ENCODE peak calls at places on chromosomes 11 and 22, in six cellular contexts. E is fibroblast of lung, G is sigmoid colon, S is adrenal gland, V is left lung, I is heart left ventricle. R is an unnamed sample.

GRCh38 chr11:110093407-110094297 is 460 bp downstream of the ZC3H12C start:
- DNase-seq in E (peak; percentile 80), G (peak; percentile 81), S (peak; percentile 60), V (peak; percentile 90), I (peak; percentile 63), R (no peak)

GRCh38 chr11:45924036-45924915 is 1.8 kb downstream of the LARGE2 start:
- DNase-seq in E (no peak), G (peak; percentile 57), S (no peak), V (peak; percentile 32), I (no peak), R (no peak)

GRCh38 chr22:43090130-43090789 is 1.1 kb upstream of the TTLL1 start:
- DNase-seq in E (peak; percentile 86), G (peak; percentile 72), S (peak; percentile 81), V (no peak), I (peak; percentile 59), R (peak; percentile 29)

GRCh38 chr11:79404325-79404724 is 36.5 kb downstream of the TENM4 start:
- DNase-seq in E (peak; percentile 76), G (no peak), S (peak; percentile 8), V (no peak), I (no peak), R (no peak)

GRCh38 chr11:12088047-12088481 is 22.3 kb upstream of the MICAL2 start:
- DNase-seq in E (peak; percentile 71), G (peak; percentile 77), S (no peak), V (no peak), I (peak; percentile 72), R (no peak)

GRCh38 chr11:86695391-86695790 is 23.0 kb upstream of the ME3 start:
- DNase-seq in E (no peak), G (no peak), S (no peak), V (no peak), I (no peak), R (no peak)

GRCh38 chr22:37818397-37819099 is 4.6 kb upstream of the GALR3 start:
- DNase-seq in E (peak; percentile 51), G (peak; percentile 83), S (peak; percentile 75), V (peak; percentile 92), I (peak; percentile 71), R (peak; percentile 52)

GRCh38 chr22:45211435-45211834 is 29.3 kb downstream of the KIAA0930 start:
- DNase-seq in E (no peak), G (no peak), S (peak; percentile 60), V (no peak), I (no peak), R (no peak)

GRCh38 chr22:46088541-46089311 is 61.6 kb upstream of the PPARA start:
- DNase-seq in E (peak; percentile 72), G (peak; percentile 83), S (peak; percentile 66), V (peak; percentile 82), I (peak; percentile 66), R (no peak)

GRCh38 chr11:122723576-122723975 is 68.1 kb downstream of the UBASH3B start:
- DNase-seq in E (no peak), G (peak; percentile 30), S (no peak), V (no peak), I (no peak), R (no peak)

GRCh38 chr11:76291576-76292526 is 85.5 kb upstream of the WNT11 start:
- DNase-seq in E (no peak), G (no peak), S (no peak), V (peak; percentile 43), I (no peak), R (no peak)

GRCh38 chr11:116506446-116506845 is 266.3 kb downstream of the BUD13 start:
- DNase-seq in E (no peak), G (no peak), S (no peak), V (no peak), I (no peak), R (no peak)

GRCh38 chr22:50261615-50262459 is at the start of gene MAPK12:
- DNase-seq in E (no peak), G (no peak), S (no peak), V (no peak), I (no peak), R (no peak)

GRCh38 chr11:129728571-129728970 is 87.1 kb upstream of the TMEM45B start:
- DNase-seq in E (no peak), G (no peak), S (no peak), V (no peak), I (no peak), R (no peak)

GRCh38 chr11:111978028-111978771 is 41.1 kb downstream of the DIXDC1 start:
- DNase-seq in E (peak; percentile 75), G (peak; percentile 90), S (peak; percentile 81), V (no peak), I (peak; percentile 43), R (no peak)

GRCh38 chr22:27771637-27772369 is 29.8 kb downstream of the MN1 start:
- DNase-seq in E (no peak), G (no peak), S (no peak), V (no peak), I (no peak), R (no peak)

GRCh38 chr22:27775087-27775697 is 26.4 kb downstream of the MN1 start:
- DNase-seq in E (no peak), G (no peak), S (no peak), V (no peak), I (no peak), R (no peak)

GRCh38 chr22:27772370-27773235 is 29.0 kb downstream of the MN1 start:
- DNase-seq in E (no peak), G (no peak), S (no peak), V (no peak), I (no peak), R (no peak)

GRCh38 chr22:27774200-27774599 is 27.4 kb downstream of the MN1 start:
- DNase-seq in E (no peak), G (no peak), S (no peak), V (no peak), I (no peak), R (no peak)

DNA sequence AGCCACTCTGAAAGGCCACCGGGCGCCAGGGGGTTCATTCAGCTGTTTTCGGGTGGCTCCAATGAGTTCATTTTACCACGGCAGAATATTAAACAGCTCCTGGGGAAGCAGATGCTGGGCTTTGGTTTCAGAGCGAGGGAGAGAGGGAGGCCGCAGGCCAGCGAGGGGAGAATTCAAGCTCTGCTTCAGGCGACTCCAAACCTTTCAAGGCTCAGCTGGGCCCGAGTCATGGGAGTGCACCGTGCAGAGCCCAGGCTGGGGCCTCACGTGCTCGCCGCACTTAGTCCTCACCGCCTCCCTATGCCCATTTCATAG is 28.4 kb downstream of the MN1 start:
- DNase-seq in E (no peak), G (no peak), S (no peak), V (no peak), I (no peak), R (no peak)
- H3K27me3 ChIP-seq in E (no peaks in the 10 kb centered on the region), G (no peaks in the 10 kb centered on the region), S (no peaks in the 10 kb centered on the region), V (peaks cover 19% of the 10 kb centered on the region), I (no peaks in the 10 kb centered on the region), R (no peaks in the 10 kb centered on the region)

DNA sequence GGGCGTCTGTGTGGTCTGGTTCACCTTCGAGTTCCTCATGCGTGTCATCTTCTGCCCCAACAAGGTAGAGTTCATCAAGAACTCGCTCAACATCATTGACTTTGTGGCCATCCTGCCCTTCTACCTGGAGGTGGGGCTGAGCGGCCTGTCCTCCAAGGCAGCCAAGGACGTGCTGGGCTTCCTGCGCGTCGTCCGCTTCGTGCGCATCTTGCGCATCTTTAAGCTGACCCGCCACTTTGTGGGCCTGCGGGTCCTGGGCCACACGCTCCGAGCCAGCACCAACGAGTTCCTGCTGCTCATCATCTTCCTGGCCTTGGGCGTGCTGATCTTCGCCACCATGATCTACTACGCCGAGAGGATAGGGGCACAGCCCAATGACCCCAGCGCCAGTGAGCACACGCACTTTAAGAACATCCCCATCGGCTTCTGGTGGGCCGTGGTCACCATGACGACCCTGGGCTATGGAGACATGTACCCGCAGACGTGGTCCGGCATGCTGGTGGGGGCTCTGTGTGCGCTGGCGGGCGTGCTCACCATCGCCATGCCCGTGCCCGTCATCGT is 37.3 kb downstream of the KCNC1 start:
- DNase-seq in E (no peak), G (no peak), S (no peak), V (peak; percentile 76), I (no peak), R (no peak)
- H3K27ac ChIP-seq in E (no peak overlapping the region), G (no peak overlapping the region), S (no peak overlapping the region), V (no peak overlapping the region), I (no peak overlapping the region), R (no peak overlapping the region)

GRCh38 chr22:39685336-39686177 is 115.0 kb downstream of the CACNA1I start:
- DNase-seq in E (no peak), G (no peak), S (no peak), V (peak; percentile 75), I (no peak), R (no peak)

GRCh38 chr22:39684702-39685281 is 114.2 kb downstream of the CACNA1I start:
- DNase-seq in E (no peak), G (no peak), S (no peak), V (peak; percentile 43), I (no peak), R (no peak)

GRCh38 chr22:39682994-39683393 is 112.4 kb downstream of the CACNA1I start:
- DNase-seq in E (no peak), G (no peak), S (no peak), V (no peak), I (no peak), R (no peak)

GRCh38 chr22:39681038-39681861 is 110.7 kb downstream of the CACNA1I start:
- DNase-seq in E (no peak), G (no peak), S (no peak), V (peak; percentile 74), I (no peak), R (no peak)

GRCh38 chr22:39683639-39684038 is 113.1 kb downstream of the CACNA1I start:
- DNase-seq in E (no peak), G (no peak), S (no peak), V (no peak), I (no peak), R (no peak)
- H3K27me3 ChIP-seq in E (peaks cover 4% of the 10 kb centered on the region), G (peaks cover 16% of the 10 kb centered on the region), S (no peaks in the 10 kb centered on the region), V (peaks cover 83% of the 10 kb centered on the region), I (peaks cover 46% of the 10 kb centered on the region), R (no peaks in the 10 kb centered on the region)

DNA sequence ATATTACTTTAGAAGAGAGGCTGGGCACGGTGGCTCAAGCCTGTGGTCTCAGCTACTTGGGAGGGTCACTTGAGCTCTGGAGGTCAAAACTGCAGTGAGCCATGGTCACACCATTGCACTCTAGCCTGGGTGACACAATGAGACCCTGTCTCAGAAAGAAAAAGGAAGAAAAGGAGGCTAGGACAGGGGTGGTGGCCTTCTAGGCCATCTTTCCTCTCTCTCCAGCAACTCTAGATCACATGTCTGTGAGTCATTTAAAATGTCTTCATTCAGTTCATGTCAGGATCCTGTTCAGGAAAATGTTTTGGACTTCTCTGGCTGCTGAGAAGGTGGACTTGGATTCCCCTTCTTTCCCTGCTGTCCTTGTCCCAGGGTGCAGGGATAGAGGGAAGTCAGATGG is 53.3 kb downstream of the PPFIA1 start:
- DNase-seq in E (peak; percentile 45), G (no peak), S (no peak), V (no peak), I (no peak), R (no peak)
- H3K27ac ChIP-seq in E (peak overlapping the region; percentile 60), G (no peak overlapping the region), S (no peak overlapping the region), V (peak overlapping the region; percentile 54), I (no peak overlapping the region), R (no peak overlapping the region)

GRCh38 chr22:28203286-28203685 is 284.2 kb upstream of the PITPNB start:
- DNase-seq in E (no peak), G (no peak), S (no peak), V (no peak), I (no peak), R (no peak)

DNA sequence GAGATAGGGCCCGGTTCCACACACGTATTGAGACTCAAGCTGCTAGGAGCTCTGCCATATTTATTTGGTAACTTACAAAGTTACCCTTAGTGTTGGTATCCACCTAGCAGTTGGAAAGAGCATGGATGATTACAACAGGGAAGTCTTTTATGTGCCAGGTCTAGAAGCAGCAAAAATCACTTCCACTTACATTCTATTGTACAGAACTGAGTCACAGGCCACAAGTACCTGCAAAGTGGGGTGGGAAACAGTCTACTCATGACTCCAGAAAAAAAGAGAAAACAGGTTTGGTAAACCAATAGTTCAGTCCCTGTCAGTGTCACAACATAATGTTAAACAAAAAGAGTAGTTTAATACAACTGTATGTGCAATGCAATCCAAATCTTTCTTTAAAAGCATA is 279.6 kb upstream of the PITPNB start:
- DNase-seq in E (no peak), G (no peak), S (no peak), V (no peak), I (no peak), R (no peak)
- H3K27me3 ChIP-seq in E (no peaks in the 10 kb centered on the region), G (no peaks in the 10 kb centered on the region), S (no peaks in the 10 kb centered on the region), V (no peaks in the 10 kb centered on the region), I (no peaks in the 10 kb centered on the region), R (no peaks in the 10 kb centered on the region)

R was measured in CD8-positive, alpha-beta memory T cell.